ENCODE peak calls at places on chromosomes 16 and 17, in ten cellular contexts. J is gastrocnemius medialis, C is H1, O is right lobe of liver, L is heart left ventricle, M is body of pancreas, D is Peyer's patch, H is K562, X is A549, T is esophagus squamous epithelium. W is an unnamed sample. For H3K4me1, the result is how much of the 10 kb centered on the place peaks cover.

GRCh38 chr17:10073026-10073425 is 125.4 kb downstream of the GAS7 start:
- DNase-seq in J (no peak), C (no peak), O (no peak), L (no peak), M (no peak), D (no peak), H (no peak), X (no peak), T (no peak), W (no peak)

GRCh38 chr17:82400830-82401229 is 17.3 kb upstream of the HEXD start:
- DNase-seq in J (no peak), C (no peak), O (no peak), L (peak), M (no peak), D (peak), H (no peak), X (no peak), T (no peak), W (peak)

GRCh38 chr16:81003610-81004460 is 2.9 kb downstream of the CMC2 start:
- DNase-seq in J (peak), C (no peak), O (no peak), L (no peak), M (no peak), D (no peak), H (no peak), X (no peak), T (no peak), W (peak)

GRCh38 chr16:57786632-57787518 is 15.4 kb downstream of the KIFC3 start:
- DNase-seq in J (peak), C (no peak), O (no peak), L (peak), M (no peak), D (peak), H (no peak), X (no peak), T (no peak), W (peak)

GRCh38 chr17:28896491-28896883 is 1.0 kb downstream of the FLOT2 start:
- DNase-seq in J (no peak), C (no peak), O (no peak), L (no peak), M (no peak), D (no peak), H (no peak), X (no peak), T (no peak), W (no peak)

GRCh38 chr16:55759983-55760664 is 72.8 kb downstream of the CES1 start:
- DNase-seq in J (no peak), C (peak), O (peak), L (peak), M (no peak), D (no peak), H (no peak), X (no peak), T (no peak), W (no peak)

GRCh38 chr17:60165976-60166375 is 16.2 kb downstream of the CA4 start:
- DNase-seq in J (no peak), C (no peak), O (no peak), L (no peak), M (no peak), D (peak), H (peak), X (no peak), T (no peak), W (peak)

GRCh38 chr16:31138621-31139578 is 3.4 kb upstream of the PRSS8 start:
- DNase-seq in J (peak), C (peak), O (no peak), L (no peak), M (peak), D (peak), H (no peak), X (peak), T (no peak), W (peak)

GRCh38 chr17:2872282-2872681 is 76.0 kb downstream of the RAP1GAP2 start:
- DNase-seq in J (no peak), C (no peak), O (no peak), L (no peak), M (no peak), D (no peak), H (no peak), X (no peak), T (no peak), W (no peak)

GRCh38 chr17:68400404-68400735 is 56.9 kb downstream of the WIPI1 start:
- DNase-seq in J (no peak), C (no peak), O (no peak), L (no peak), M (no peak), D (no peak), H (no peak), X (no peak), T (no peak), W (no peak)

GRCh38 chr16:90031931-90032663 is 12.8 kb upstream of the DBNDD1 start:
- DNase-seq in J (no peak), C (no peak), O (no peak), L (no peak), M (no peak), D (no peak), H (no peak), X (no peak), T (no peak), W (no peak)
- H3K4me1 ChIP-seq in J (under half), C (under half), O (under half), L (under half), M (under half), D (under half), H (under half), X (under half), T (under half), W (under half)

DNA sequence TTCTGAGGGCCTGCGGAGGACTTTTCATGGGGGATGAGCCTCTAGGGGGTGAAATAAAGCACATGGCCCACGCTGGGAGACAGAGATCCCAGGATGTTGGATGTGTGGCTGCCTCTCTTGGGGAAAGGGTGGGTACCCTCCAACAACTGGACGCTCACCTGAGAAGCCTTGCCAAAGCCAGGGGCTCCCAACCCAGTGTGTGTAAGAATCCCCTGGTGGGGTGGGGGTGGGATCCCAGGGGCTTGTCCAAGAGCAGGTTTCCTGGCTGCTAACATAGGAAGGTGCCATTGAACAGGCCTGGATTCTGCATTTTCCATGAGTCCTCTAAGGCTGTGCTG is 587 bp downstream of the SNX20 start:
- DNase-seq in J (no peak), C (no peak), O (no peak), L (no peak), M (no peak), D (no peak), H (no peak), X (no peak), T (no peak), W (no peak)
- TF ChIP-seq POLR2A in J (no peak), C (no peak), O (no peak), L (no peak), M (no peak), D (no peak), H (no peak), X (no peak), T (no peak), W (no peak)

DNA sequence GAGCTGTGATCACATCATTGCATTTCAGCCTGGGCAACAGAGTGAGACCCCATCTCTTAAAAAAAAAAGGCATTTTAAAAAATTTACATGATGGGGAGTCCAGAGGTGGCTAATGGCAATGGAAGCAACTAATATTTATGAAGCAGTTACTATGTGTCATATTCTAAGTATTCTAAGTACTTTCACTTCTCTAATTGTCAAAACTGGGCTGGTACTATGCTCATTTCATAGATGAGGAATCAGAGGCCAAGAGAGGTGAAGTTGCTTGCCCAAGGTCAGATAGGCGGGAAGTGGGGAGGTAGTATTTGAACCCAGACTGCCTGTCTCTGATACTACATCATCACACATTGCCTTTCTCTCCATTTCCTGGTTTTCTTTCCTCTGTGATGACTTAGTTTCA is 50.7 kb downstream of the SLC5A11 start:
- DNase-seq in J (no peak), C (no peak), O (no peak), L (no peak), M (no peak), D (no peak), H (no peak), X (no peak), T (no peak), W (no peak)
- H3K4me1 ChIP-seq in J (under half), C (under half), O (under half), L (under half), M (under half), D (under half), H (under half), X (under half), T (under half), W (under half)

DNA sequence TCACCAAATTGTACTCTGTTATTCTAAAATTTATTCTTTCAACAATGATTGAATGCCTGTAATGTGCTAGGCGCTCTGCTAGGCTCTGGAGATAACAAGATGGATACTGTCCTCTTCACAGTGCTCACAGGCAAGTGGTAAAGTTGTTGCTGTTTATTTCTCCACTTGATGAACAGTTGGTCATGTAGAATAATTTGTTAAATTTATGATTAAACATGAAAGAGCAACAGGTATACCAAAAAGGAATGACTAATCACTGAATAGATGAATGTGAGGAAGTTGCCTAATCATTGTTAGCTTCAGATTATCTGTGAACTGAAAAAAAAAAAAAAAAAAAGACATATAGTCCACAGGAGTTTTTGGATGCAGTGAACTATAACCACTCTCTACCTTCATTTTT is 62.3 kb downstream of the NFATC3 start:
- DNase-seq in J (no peak), C (no peak), O (no peak), L (no peak), M (no peak), D (no peak), H (no peak), X (no peak), T (no peak), W (no peak)
- TF ChIP-seq POLR2A in J (no peak), C (no peak), O (no peak), L (no peak), M (no peak), D (no peak), H (no peak), X (no peak), T (no peak), W (no peak)

GRCh38 chr17:77882040-77882439 is 76.5 kb upstream of the TNRC6C start:
- DNase-seq in J (no peak), C (no peak), O (no peak), L (no peak), M (no peak), D (no peak), H (no peak), X (no peak), T (no peak), W (no peak)

GRCh38 chr17:77881545-77881944 is 77.0 kb upstream of the TNRC6C start:
- DNase-seq in J (peak), C (no peak), O (peak), L (peak), M (peak), D (peak), H (peak), X (no peak), T (peak), W (peak)

GRCh38 chr17:77884019-77884418 is 74.5 kb upstream of the TNRC6C start:
- DNase-seq in J (no peak), C (no peak), O (no peak), L (no peak), M (no peak), D (no peak), H (no peak), X (no peak), T (no peak), W (no peak)

GRCh38 chr17:77882481-77883212 is 75.9 kb upstream of the TNRC6C start:
- DNase-seq in J (peak), C (no peak), O (no peak), L (peak), M (peak), D (peak), H (no peak), X (peak), T (no peak), W (peak)

GRCh38 chr17:77883213-77883650 is 75.3 kb upstream of the TNRC6C start:
- DNase-seq in J (no peak), C (no peak), O (no peak), L (no peak), M (no peak), D (no peak), H (no peak), X (no peak), T (no peak), W (no peak)
- H3K4me1 ChIP-seq in J (under half), C (under half), O (under half), L (under half), M (under half), D (under half), H (under half), X (under half), T (under half), W (under half)

GRCh38 chr16:67170168-67170947 is at the start of gene NOL3:
- DNase-seq in J (peak), C (peak), O (peak), L (peak), M (peak), D (peak), H (peak), X (peak), T (peak), W (peak)
- TF ChIP-seq POLR2A in J (peak), C (no peak), O (peak), L (no peak), M (peak), D (no peak), H (no peak), X (peak), T (no peak), W (peak)

DNA sequence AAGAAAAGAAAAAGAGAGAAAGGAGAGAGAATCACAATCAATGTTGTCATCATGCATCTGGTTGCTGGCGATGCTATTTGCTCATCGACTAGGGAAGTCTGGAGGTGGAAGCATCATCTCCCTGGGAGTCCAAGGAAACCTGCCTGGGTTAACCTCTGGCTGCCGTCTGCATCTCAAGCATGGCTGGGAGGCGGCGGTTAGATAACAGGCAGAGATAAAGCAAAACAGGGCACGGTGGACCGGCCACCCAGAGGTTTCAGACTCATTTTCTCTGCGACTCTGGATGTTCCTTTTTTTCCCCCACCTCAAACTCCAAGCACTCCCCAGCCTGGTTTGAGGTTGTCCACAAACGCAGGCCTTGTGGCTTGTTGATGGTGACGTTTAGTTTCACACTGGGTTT is 161.2 kb downstream of the ENGASE start:
- DNase-seq in J (no peak), C (no peak), O (no peak), L (no peak), M (no peak), D (no peak), H (no peak), X (no peak), T (no peak), W (no peak)
- H3K4me1 ChIP-seq in J (under half), C (under half), O (under half), L (under half), M (under half), D (under half), H (under half), X (under half), T (under half), W (under half)

DNA sequence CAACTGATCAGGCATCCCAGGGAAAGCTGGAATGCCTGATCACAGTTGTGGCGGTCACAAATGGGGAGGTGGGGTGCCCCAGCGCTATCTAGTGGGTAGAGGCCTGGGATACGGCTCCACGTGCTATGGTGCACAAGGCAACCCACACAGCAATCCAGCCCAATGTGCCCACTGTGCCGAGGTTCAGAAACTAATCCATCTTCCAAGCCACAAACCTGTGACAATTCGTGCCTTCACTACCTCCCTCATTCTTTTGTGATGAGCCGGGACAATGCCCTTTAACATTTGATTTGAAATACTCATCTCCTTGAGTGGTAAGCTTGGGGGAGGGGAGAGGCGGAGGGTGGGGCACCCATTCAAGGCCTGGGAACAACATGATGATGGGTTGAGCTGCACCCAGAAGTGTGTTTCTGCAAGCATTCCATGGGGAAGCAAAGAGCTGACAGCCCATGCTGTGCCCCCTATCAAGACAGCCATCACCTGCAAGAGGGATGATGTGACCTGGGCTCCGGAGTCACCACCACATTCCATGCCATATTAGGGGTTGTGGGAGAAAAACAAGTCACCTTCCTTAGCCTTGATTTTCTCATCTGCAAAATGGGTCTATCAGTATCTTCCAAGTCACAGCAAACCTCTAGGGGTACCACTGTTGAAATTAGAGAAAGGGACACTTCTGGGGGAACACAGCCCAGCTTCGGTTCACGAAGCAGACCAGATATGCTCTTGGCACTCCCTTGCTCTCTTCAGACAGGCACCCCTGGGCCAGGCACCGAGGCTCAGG is 3.7 kb downstream of the ELOB start:
- DNase-seq in J (no peak), C (no peak), O (no peak), L (no peak), M (no peak), D (no peak), H (no peak), X (no peak), T (no peak), W (no peak)
- TF ChIP-seq POLR2A in J (no peak), C (no peak), O (no peak), L (no peak), M (no peak), D (no peak), H (no peak), X (no peak), T (no peak), W (no peak)

GRCh38 chr16:85445779-85446222 is 167.3 kb upstream of the GSE1 start:
- DNase-seq in J (no peak), C (no peak), O (no peak), L (no peak), M (peak), D (no peak), H (peak), X (no peak), T (no peak), W (no peak)

GRCh38 chr16:85444879-85445778 is 168.0 kb upstream of the GSE1 start:
- DNase-seq in J (no peak), C (peak), O (no peak), L (no peak), M (no peak), D (peak), H (peak), X (no peak), T (no peak), W (no peak)

GRCh38 chr16:85447657-85448313 is 165.3 kb upstream of the GSE1 start:
- DNase-seq in J (no peak), C (no peak), O (no peak), L (no peak), M (no peak), D (no peak), H (no peak), X (no peak), T (no peak), W (no peak)

GRCh38 chr16:85448557-85449194 is 164.4 kb upstream of the GSE1 start:
- DNase-seq in J (no peak), C (no peak), O (peak), L (no peak), M (peak), D (peak), H (no peak), X (no peak), T (no peak), W (no peak)

DNA sequence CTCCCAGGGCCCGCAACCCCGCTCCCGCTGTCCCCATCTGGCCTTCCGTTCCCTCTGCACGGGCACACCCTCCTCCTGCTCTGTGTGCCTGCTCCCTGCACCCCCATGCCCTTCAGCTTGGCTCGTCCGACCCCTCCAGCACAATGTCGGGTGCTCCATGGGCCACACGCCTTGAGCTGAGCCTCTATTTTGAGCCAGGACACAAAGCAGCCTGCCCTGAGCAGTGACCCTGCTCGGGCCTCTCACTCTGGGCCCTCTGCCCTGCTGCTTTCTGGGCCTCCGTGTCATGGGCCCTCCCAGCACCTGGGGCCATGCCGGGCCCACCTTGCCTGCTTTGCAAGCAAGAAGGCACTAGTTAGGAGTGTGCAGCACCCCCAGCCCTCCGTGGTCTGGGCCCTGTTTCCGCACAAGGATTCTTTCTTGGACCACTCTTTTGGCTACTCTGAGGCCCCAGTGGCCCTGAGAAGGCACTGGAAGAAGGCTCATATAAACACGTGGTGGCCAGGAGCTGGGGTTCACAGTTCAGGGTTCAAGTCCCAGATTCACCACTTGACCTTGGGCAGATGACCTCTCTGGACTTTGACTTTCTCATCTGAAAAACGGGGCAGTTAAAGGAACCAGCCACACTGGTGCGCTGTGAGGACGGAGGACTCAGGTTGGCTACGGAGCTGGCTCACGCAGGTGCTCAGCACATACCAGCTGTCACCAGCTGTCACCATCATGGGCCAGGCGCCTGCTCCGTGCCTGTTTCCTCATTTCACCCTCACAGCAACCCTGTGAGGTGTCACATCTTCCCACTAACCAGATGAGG is 166.1 kb upstream of the GSE1 start:
- DNase-seq in J (peak), C (no peak), O (no peak), L (no peak), M (peak), D (peak), H (no peak), X (no peak), T (no peak), W (no peak)
- H3K4me1 ChIP-seq in J (under half), C (under half), O (under half), L (under half), M (under half), D (under half), H (half or more), X (under half), T (under half), W (under half)

GRCh38 chr16:67924140-67924906 is 7.3 kb downstream of the CTRL start:
- DNase-seq in J (no peak), C (no peak), O (no peak), L (no peak), M (no peak), D (no peak), H (no peak), X (no peak), T (no peak), W (no peak)
- TF ChIP-seq POLR2A in J (no peak), C (no peak), O (no peak), L (no peak), M (no peak), D (no peak), H (no peak), X (no peak), T (no peak), W (no peak)

W was measured in adrenal gland.